ENCODE peak calls at places on chromosomes 7 and 10, in seven cellular contexts. J, P, E, T, D, W and Q are unnamed samples.

GRCh38 chr10:21534611-21535493 is 820 bp downstream of the MLLT10 start:
- DNase-seq in J (peak), P (peak), E (no peak), T (peak), D (peak), W (no peak), Q (peak)

GRCh38 chr10:12348341-12348869 is 942 bp upstream of the CAMK1D start:
- DNase-seq in J (no peak), P (no peak), E (no peak), T (no peak), D (no peak), W (no peak), Q (no peak)

GRCh38 chr10:50788951-50789904 is 49.5 kb downstream of the ASAH2B start:
- DNase-seq in J (peak), P (peak), E (peak), T (peak), D (no peak), W (no peak), Q (peak)

GRCh38 chr10:75592888-75593643 is 161.6 kb downstream of the LRMDA start:
- DNase-seq in J (no peak), P (no peak), E (peak), T (no peak), D (no peak), W (no peak), Q (no peak)

GRCh38 chr10:128869101-128869712 is 597.8 kb upstream of the MGMT start:
- DNase-seq in J (no peak), P (no peak), E (no peak), T (no peak), D (no peak), W (no peak), Q (no peak)

GRCh38 chr7:7897509-7897908 is 71.1 kb upstream of the GLCCI1 start:
- DNase-seq in J (no peak), P (no peak), E (no peak), T (no peak), D (no peak), W (no peak), Q (no peak)

GRCh38 chr7:5827755-5828154 is 46.3 kb upstream of the RNF216 start:
- DNase-seq in J (peak), P (no peak), E (peak), T (peak), D (peak), W (no peak), Q (peak)

GRCh38 chr7:47744883-47745282 is 163.0 kb upstream of the TNS3 start:
- DNase-seq in J (no peak), P (no peak), E (no peak), T (no peak), D (no peak), W (no peak), Q (no peak)

GRCh38 chr10:17010363-17011145 is 119.1 kb downstream of the CUBN start:
- DNase-seq in J (no peak), P (no peak), E (no peak), T (no peak), D (no peak), W (no peak), Q (no peak)

GRCh38 chr7:54831644-54832095 is 72.7 kb upstream of the SEC61G start:
- DNase-seq in J (no peak), P (no peak), E (no peak), T (no peak), D (no peak), W (no peak), Q (peak)

GRCh38 chr10:104288355-104288754 is 19.4 kb downstream of the GSTO2 start:
- DNase-seq in J (no peak), P (no peak), E (no peak), T (peak), D (no peak), W (no peak), Q (peak)

GRCh38 chr7:12719978-12720377 is 32.5 kb downstream of the ARL4A start:
- DNase-seq in J (no peak), P (no peak), E (peak), T (no peak), D (no peak), W (no peak), Q (peak)

GRCh38 chr10:8617792-8618191 is 563.3 kb downstream of the GATA3 start:
- DNase-seq in J (no peak), P (no peak), E (no peak), T (no peak), D (no peak), W (no peak), Q (no peak)

GRCh38 chr7:149753370-149754233 is 19.8 kb downstream of the ZNF467 start:
- DNase-seq in J (no peak), P (peak), E (peak), T (peak), D (peak), W (no peak), Q (peak)

GRCh38 chr10:61284222-61284890 is 168.8 kb downstream of the TMEM26 start:
- DNase-seq in J (peak), P (peak), E (peak), T (peak), D (no peak), W (peak), Q (peak)

GRCh38 chr10:99994801-99995200 is 14.9 kb downstream of the DNMBP start:
- DNase-seq in J (no peak), P (no peak), E (no peak), T (no peak), D (no peak), W (no peak), Q (no peak)

GRCh38 chr10:317219-317868 is 182.1 kb downstream of the ZMYND11 start:
- DNase-seq in J (peak), P (no peak), E (peak), T (peak), D (no peak), W (no peak), Q (peak)

DNA sequence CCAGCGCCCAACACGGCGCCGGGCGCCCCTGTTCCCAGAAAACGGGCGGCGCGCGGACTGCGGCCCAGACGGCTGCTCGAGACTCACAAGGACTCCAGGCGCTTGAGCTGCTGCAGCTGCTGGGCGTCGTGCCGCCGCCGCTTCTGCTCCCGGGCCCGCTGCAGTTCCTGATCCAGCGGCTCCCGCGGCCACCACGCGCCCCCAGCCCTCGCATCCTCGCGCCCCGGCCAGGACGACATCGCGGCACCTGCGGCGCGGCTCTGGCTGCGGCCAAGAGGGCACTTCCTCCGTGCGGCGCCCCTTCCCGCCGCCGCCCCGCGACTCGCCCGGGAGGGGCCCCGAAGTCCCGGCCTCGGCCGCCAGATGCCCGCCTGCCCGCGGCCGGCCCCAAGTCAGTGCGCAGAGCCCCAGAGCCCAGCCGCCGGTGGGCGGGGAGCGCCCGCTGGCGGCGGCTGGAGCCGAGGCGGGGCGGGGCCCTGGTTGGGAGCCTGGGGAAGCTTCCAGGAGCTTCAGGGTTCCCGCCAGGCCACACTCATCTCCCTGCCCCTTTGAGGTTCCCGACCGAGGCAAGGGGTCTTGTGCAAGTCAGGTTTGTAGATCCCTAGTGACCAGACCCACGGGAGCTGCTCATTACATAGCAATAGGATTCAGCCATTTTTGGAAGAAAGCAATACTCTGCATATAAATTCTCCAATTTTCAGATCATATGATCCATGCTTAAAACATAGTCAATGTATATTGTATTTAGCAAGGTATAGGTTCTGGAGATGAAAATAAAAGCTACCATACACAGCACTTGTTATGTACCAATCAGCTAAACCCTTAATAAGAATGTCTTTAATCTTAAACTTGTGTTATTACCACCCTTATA is 14.2 kb upstream of the FKBP9 start:
- DNase-seq in J (peak), P (peak), E (peak), T (peak), D (peak), W (no peak), Q (peak)
- TF ChIP-seq CTCF in J (peak), P (peak), E (peak), T (peak), D (peak), W (peak), Q (peak)

GRCh38 chr10:78248651-78249464 is 215.2 kb downstream of the RPS24 start:
- DNase-seq in J (no peak), P (peak), E (peak), T (peak), D (no peak), W (no peak), Q (peak)
- H3K4me3 ChIP-seq in J (no peak), P (no peak), E (peak), T (peak), D (no peak), W (no peak), Q (no peak)

GRCh38 chr7:26397786-26398435 is 106.2 kb downstream of the SNX10 start:
- DNase-seq in J (peak), P (peak), E (no peak), T (peak), D (no peak), W (no peak), Q (no peak)
- TF ChIP-seq CTCF in J (peak), P (peak), E (no peak), T (no peak), D (no peak), W (no peak), Q (no peak)

GRCh38 chr10:130396044-130396443 is 259.9 kb downstream of the GLRX3 start:
- DNase-seq in J (no peak), P (no peak), E (no peak), T (no peak), D (no peak), W (no peak), Q (no peak)
- H3K4me3 ChIP-seq in J (no peak), P (no peak), E (no peak), T (no peak), D (no peak), W (no peak), Q (no peak)

GRCh38 chr10:49166804-49167628 is 21.2 kb downstream of the TMEM273 start:
- DNase-seq in J (no peak), P (no peak), E (no peak), T (no peak), D (no peak), W (no peak), Q (no peak)
- TF ChIP-seq CTCF in J (no peak), P (no peak), E (no peak), T (no peak), D (no peak), W (no peak), Q (no peak)

GRCh38 chr7:29490094-29490607 is 73.5 kb upstream of the PRR15 start:
- DNase-seq in J (no peak), P (no peak), E (no peak), T (no peak), D (no peak), W (no peak), Q (no peak)
- H3K4me3 ChIP-seq in J (no peak), P (no peak), E (no peak), T (no peak), D (no peak), W (no peak), Q (no peak)

DNA sequence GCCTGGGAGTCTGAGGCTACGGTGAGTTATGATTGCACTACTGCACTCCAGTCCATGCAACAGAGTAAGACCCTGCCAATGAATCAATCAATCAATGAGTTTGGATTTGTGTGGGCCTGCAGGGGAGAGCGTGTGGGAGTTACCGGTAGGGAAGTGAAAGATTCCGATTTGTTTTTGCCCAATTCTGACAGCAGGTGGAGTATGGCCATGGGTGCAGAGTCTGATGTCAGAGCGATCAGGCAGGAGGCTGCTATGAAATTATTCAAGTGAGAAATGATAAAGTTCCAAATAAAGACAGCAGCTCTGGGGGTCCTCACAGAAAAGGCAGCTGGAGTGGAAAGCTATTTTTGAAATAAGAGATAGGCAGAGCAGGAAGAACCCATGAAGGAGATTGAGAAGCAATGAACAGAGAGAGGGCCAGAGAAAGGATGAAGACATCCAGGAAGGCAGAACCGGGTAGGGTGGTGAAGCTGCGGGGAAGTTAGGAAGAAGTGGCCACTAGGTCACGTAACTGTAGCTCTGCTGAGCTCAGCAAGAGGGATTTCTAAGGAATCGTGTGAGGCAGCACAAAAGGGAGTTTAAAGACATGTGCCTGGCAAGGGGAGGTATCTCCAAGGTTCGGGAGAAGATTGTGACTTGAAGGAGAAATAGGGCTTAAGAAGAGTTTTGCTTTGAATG is 93.7 kb upstream of the NMT2 start:
- DNase-seq in J (no peak), P (peak), E (peak), T (peak), D (no peak), W (no peak), Q (peak)
- TF ChIP-seq CTCF in J (peak), P (peak), E (peak), T (peak), D (peak), W (peak), Q (peak)

DNA sequence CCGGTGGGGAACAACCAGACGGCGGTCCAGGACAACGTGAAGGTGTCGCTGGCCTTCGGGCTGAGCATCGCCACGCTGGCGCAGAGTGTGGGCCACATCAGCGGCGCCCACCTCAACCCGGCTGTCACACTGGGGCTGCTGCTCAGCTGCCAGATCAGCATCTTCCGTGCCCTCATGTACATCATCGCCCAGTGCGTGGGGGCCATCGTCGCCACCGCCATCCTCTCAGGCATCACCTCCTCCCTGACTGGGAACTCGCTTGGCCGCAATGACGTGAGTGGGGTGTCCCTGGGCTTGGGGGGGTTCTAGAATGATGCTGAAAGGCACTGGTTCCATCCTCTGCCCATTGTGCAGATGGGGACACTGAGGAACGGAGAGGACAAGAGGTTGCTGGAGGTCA is 368 bp downstream of the AQP1 start:
- DNase-seq in J (no peak), P (no peak), E (no peak), T (no peak), D (no peak), W (no peak), Q (no peak)
- H3K4me3 ChIP-seq in J (no peak), P (no peak), E (no peak), T (no peak), D (peak), W (no peak), Q (no peak)

GRCh38 chr7:24894670-24895221 is 85.2 kb downstream of the OSBPL3 start:
- DNase-seq in J (no peak), P (no peak), E (peak), T (peak), D (no peak), W (no peak), Q (no peak)
- TF ChIP-seq CTCF in J (peak), P (peak), E (peak), T (peak), D (no peak), W (peak), Q (peak)